ENCODE peak calls at places on chromosomes 12 and 14, in four cellular contexts. X is SK-N-SH; P is mesendoderm; T is CD8-positive, alpha-beta T cell. G is an unnamed sample.

GRCh38 chr14:99186956-99187690 is 84.9 kb downstream of the BCL11B start:
- DNase-seq in X (no peak), P (no peak), T (no peak), G (peak)

GRCh38 chr12:13288501-13288900 is 92.0 kb downstream of the EMP1 start:
- DNase-seq in P (no peak), X (no peak), T (no peak), G (no peak)

GRCh38 chr14:84937449-84937848 is 592.5 kb upstream of the FLRT2 start:
- DNase-seq in X (no peak), P (peak), T (no peak), G (no peak)

GRCh38 chr14:74085047-74085637 is 386 bp downstream of the LIN52 start:
- DNase-seq in T (no peak), P (peak), X (peak), G (no peak)

GRCh38 chr14:68137704-68138619 is 318.4 kb downstream of the RAD51B start:
- DNase-seq in P (peak), T (no peak), X (peak), G (no peak)

GRCh38 chr12:51238510-51239334 is at the start of gene DAZAP2:
- DNase-seq in T (peak), X (peak), P (peak), G (peak)

GRCh38 chr12:14545144-14546124 is 22.2 kb downstream of the PLBD1 start:
- DNase-seq in P (no peak), T (no peak), X (no peak), G (peak)

GRCh38 chr12:104286538-104287482 is 16.7 kb upstream of the EID3 start:
- DNase-seq in X (peak), P (peak), T (peak), G (peak)

GRCh38 chr12:117105902-117106301 is 6.7 kb upstream of the TESC start:
- DNase-seq in P (no peak), X (no peak), T (no peak), G (peak)

GRCh38 chr12:96985515-96986362 is 78.7 kb downstream of the NEDD1 start:
- DNase-seq in X (no peak), P (peak), T (peak), G (no peak)

GRCh38 chr14:93736378-93737014 is 51.8 kb downstream of the PRIMA1 start:
- DNase-seq in T (no peak), P (peak), X (no peak), G (no peak)

GRCh38 chr12:53751336-53752191 is at the start of gene CISTR:
- DNase-seq in T (peak), P (peak), X (peak), G (no peak)

GRCh38 chr12:52870361-52871290 is 21.8 kb upstream of the KRT78 start:
- DNase-seq in T (peak), X (peak), P (peak), G (no peak)

GRCh38 chr12:15842106-15842505 is 40.1 kb upstream of the STRAP start:
- DNase-seq in X (no peak), T (no peak), P (no peak), G (no peak)

GRCh38 chr12:93039062-93039461 is 110.0 kb upstream of the EEA1 start:
- DNase-seq in X (no peak), P (no peak), T (no peak), G (no peak)

GRCh38 chr12:68361953-68362352 is 29.8 kb upstream of the MDM1 start:
- DNase-seq in X (no peak), T (no peak), P (no peak), G (no peak)

GRCh38 chr14:24179961-24180726 is 8.3 kb downstream of the REC8 start:
- DNase-seq in T (no peak), P (no peak), X (no peak), G (no peak)

GRCh38 chr14:97703006-97703760 is 906.0 kb downstream of the VRK1 start:
- DNase-seq in T (peak), X (no peak), P (no peak), G (no peak)

GRCh38 chr14:67187826-67188225 is 1.4 kb upstream of the GARIN2 start:
- DNase-seq in P (no peak), X (no peak), T (no peak), G (no peak)

GRCh38 chr12:88360349-88360748 is 218.2 kb downstream of the TMTC3 start:
- DNase-seq in X (no peak), T (no peak), P (no peak), G (no peak)

GRCh38 chr14:94588311-94588710 is 7.1 kb downstream of the SERPINA5 start:
- DNase-seq in P (no peak), X (no peak), T (no peak), G (no peak)

GRCh38 chr12:12159988-12160387 is 89.2 kb downstream of the BCL2L14 start:
- DNase-seq in P (no peak), T (no peak), X (no peak), G (no peak)

GRCh38 chr12:51926064-51926632 is 18.8 kb downstream of the ACVRL1 start:
- DNase-seq in T (no peak), X (no peak), P (peak), G (no peak)

GRCh38 chr14:80844872-80845271 is 96.7 kb downstream of the CEP128 start:
- DNase-seq in P (no peak), X (no peak), T (no peak), G (no peak)

GRCh38 chr14:98868846-98869245 is 403.2 kb downstream of the BCL11B start:
- DNase-seq in P (no peak), T (no peak), X (no peak), G (no peak)

GRCh38 chr12:18224745-18225144 is 36.6 kb upstream of the PIK3C2G start:
- DNase-seq in X (peak), T (no peak), P (peak), G (no peak)

GRCh38 chr12:68038650-68039049 is 49.4 kb downstream of the IFNG-AS1 start:
- DNase-seq in T (no peak), X (no peak), P (no peak), G (no peak)

GRCh38 chr12:82555699-82556098 is 131.0 kb upstream of the TMTC2 start:
- DNase-seq in X (peak), T (no peak), P (no peak), G (no peak)

GRCh38 chr12:132275110-132275531 is 54.3 kb downstream of the GALNT9 start:
- DNase-seq in T (no peak), P (peak), X (peak), G (peak)

GRCh38 chr12:30797689-30798088 is 42.9 kb upstream of the CAPRIN2 start:
- DNase-seq in X (no peak), P (no peak), T (no peak), G (no peak)

GRCh38 chr14:85308531-85309300 is 221.2 kb upstream of the FLRT2 start:
- DNase-seq in T (no peak), P (no peak), X (no peak), G (no peak)

GRCh38 chr12:25301798-25302197 is 51.1 kb upstream of the KRAS start:
- DNase-seq in P (no peak), T (no peak), X (no peak), G (no peak)

GRCh38 chr12:103800252-103800771 is 40.7 kb downstream of the NT5DC3 start:
- DNase-seq in T (no peak), X (peak), P (no peak), G (no peak)

GRCh38 chr14:24132061-24132685 is 1.7 kb downstream of the FITM1 start:
- DNase-seq in T (peak), P (no peak), X (no peak), G (no peak)

GRCh38 chr12:55705802-55706402 is 1.8 kb downstream of the ITGA7 start:
- DNase-seq in P (peak), X (no peak), T (no peak), G (no peak)
- H3K4me3 ChIP-seq in P (no peak), X (no peak), T (no peak), G (no peak)

GRCh38 chr12:48182659-48183058 is 785 bp upstream of the CCDC184 start:
- DNase-seq in X (no peak), P (no peak), T (no peak), G (no peak)

GRCh38 chr12:48183091-48183875 is at the start of gene CCDC184:
- DNase-seq in P (peak), T (peak), X (peak), G (peak)

GRCh38 chr12:48184549-48184922 is 1.1 kb downstream of the CCDC184 start:
- DNase-seq in X (peak), T (no peak), P (no peak), G (no peak)

GRCh38 chr12:48185181-48185919 is 1.9 kb downstream of the CCDC184 start:
- DNase-seq in T (no peak), X (no peak), P (no peak), G (no peak)

GRCh38 chr12:48183876-48184548 is 568 bp downstream of the CCDC184 start:
- DNase-seq in P (peak), T (no peak), X (peak), G (no peak)
- H3K4me3 ChIP-seq in P (peak), T (peak), X (peak), G (peak)

GRCh38 chr12:46567667-46568066 is 195.1 kb upstream of the SLC38A2 start:
- DNase-seq in P (no peak), X (no peak), T (no peak), G (no peak)
- H3K4me3 ChIP-seq in P (no peak), X (no peak), T (no peak), G (no peak)

GRCh38 chr14:21534576-21534975 is 8.4 kb upstream of the SALL2 start:
- DNase-seq in X (no peak), P (peak), T (no peak), G (no peak)
- H3K4me3 ChIP-seq in X (no peak), P (no peak), T (no peak), G (no peak)

GRCh38 chr12:49962861-49963765 is 1.4 kb downstream of the AQP5 start:
- DNase-seq in P (no peak), T (no peak), X (no peak), G (no peak)

GRCh38 chr12:49961993-49962764 is 507 bp downstream of the AQP5 start:
- DNase-seq in T (no peak), X (no peak), P (no peak), G (no peak)

GRCh38 chr12:49960474-49961110 is 1.1 kb upstream of the AQP5 start:
- DNase-seq in T (no peak), P (no peak), X (no peak), G (no peak)

GRCh38 chr12:49959570-49960473 is 1.9 kb upstream of the AQP5 start:
- DNase-seq in X (no peak), P (peak), T (no peak), G (peak)

GRCh38 chr12:49961111-49961922 is at the start of gene AQP5:
- DNase-seq in X (peak), P (no peak), T (no peak), G (no peak)
- H3K4me3 ChIP-seq in X (no peak), P (no peak), T (no peak), G (no peak)

GRCh38 chr12:57454213-57454565 is 918 bp upstream of the INHBE start:
- DNase-seq in T (no peak), P (no peak), X (no peak), G (no peak)

GRCh38 chr12:57456737-57457490 is 1.8 kb downstream of the INHBE start:
- DNase-seq in T (no peak), X (no peak), P (no peak), G (no peak)

GRCh38 chr12:57454566-57455373 is at the start of gene INHBE:
- DNase-seq in P (peak), T (no peak), X (no peak), G (no peak)

GRCh38 chr12:57456145-57456700 is 1.1 kb downstream of the INHBE start:
- DNase-seq in T (peak), P (peak), X (no peak), G (peak)

DNA sequence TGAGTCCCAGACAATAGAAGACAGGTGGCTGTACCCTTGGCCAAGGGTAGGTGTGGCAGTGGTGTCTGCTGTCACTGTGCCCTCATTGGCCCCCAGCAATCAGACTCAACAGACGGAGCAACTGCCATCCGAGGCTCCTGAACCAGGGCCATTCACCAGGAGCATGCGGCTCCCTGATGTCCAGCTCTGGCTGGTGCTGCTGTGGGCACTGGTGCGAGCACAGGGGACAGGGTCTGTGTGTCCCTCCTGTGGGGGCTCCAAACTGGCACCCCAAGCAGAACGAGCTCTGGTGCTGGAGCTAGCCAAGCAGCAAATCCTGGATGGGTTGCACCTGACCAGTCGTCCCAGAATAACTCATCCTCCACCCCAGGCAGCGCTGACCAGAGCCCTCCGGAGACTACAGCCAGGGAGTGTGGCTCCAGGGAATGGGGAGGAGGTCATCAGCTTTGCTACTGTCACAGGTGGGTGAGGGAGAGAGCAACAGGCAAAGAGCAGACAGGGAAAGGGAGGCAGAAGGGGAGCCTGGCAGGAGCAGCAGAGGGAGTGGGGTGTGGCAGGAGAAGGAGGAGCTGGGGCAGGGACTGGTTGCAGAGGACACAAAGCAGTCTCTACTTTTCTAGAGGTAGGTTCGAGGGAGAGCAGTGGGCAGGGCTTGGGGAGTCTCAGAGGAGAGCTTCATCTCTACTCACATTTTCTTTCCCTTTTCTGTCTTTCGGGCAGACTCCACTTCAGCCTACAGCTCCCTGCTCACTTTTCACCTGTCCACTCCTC is 452 bp downstream of the INHBE start:
- DNase-seq in P (peak), T (no peak), X (no peak), G (no peak)
- H3K4me3 ChIP-seq in P (peak), T (no peak), X (no peak), G (no peak)

GRCh38 chr14:101819251-101819990 is 57.9 kb downstream of the PPP2R5C start:
- DNase-seq in P (no peak), X (no peak), T (peak), G (no peak)
- H3K4me3 ChIP-seq in P (no peak), X (no peak), T (peak), G (no peak)

GRCh38 chr12:6336859-6337744 is 4.8 kb downstream of the TNFRSF1A start:
- DNase-seq in P (no peak), X (no peak), T (peak), G (peak)

GRCh38 chr12:6336079-6336858 is 5.6 kb downstream of the TNFRSF1A start:
- DNase-seq in T (peak), X (peak), P (peak), G (peak)

GRCh38 chr12:6338955-6339761 is 2.7 kb downstream of the TNFRSF1A start:
- DNase-seq in T (no peak), X (no peak), P (no peak), G (no peak)

GRCh38 chr12:6335451-6336078 is 6.3 kb downstream of the TNFRSF1A start:
- DNase-seq in X (peak), T (peak), P (peak), G (peak)

GRCh38 chr12:6337958-6338406 is 3.9 kb downstream of the TNFRSF1A start:
- DNase-seq in T (peak), P (peak), X (no peak), G (peak)
- H3K4me3 ChIP-seq in T (peak), P (no peak), X (peak), G (peak)

DNA sequence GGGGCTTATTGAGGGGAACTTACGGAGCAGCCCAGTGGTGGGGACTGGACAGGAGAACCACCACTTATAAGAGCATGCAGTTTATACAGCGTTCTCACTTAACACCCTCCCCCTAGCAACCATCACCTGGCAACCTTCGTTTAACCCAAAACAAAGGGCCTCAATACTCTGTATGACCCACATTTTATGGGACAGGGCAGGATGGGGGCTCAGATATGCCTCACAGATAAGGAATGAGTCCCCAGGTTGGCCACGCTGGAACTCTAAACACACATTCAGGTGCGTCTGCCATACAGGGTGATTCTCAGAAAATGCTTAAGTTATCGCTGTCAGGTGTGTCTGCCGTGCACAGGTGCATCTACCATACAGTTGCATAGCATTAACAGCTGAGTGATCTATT is 99.2 kb downstream of the GCH1 start:
- DNase-seq in X (no peak), P (peak), T (no peak), G (no peak)
- H3K4me3 ChIP-seq in X (no peak), P (no peak), T (no peak), G (no peak)

G was measured in Jurkat, Clone E6-1.